ENCODE peak calls at places on chromosomes 16 and 17, in four cellular contexts. X, L, R and J are unnamed samples.

GRCh38 chr17:79777844-79778503 is at the start of gene CBX2:
- DNase-seq in X (peak; percentile 61), L (peak; percentile 87), R (peak; percentile 75), J (peak; percentile 49)

GRCh38 chr16:75319513-75320401 is 68.3 kb upstream of the BCAR1 start:
- DNase-seq in X (no peak), L (no peak), R (peak; percentile 27), J (peak; percentile 97)

GRCh38 chr17:61000911-61001310 is 323.3 kb downstream of the BCAS3 start:
- DNase-seq in X (no peak), L (no peak), R (peak; percentile 2), J (peak; percentile 43)

GRCh38 chr16:10827691-10828341 is 9.2 kb upstream of the TVP23A start:
- DNase-seq in X (peak; percentile 56), L (peak; percentile 80), R (peak; percentile 35), J (peak; percentile 91)

GRCh38 chr17:72560303-72561247 is 439.8 kb downstream of the SOX9 start:
- DNase-seq in X (peak; percentile 69), L (no peak), R (peak; percentile 61), J (peak; percentile 61)

GRCh38 chr17:63657776-63658175 is 35.6 kb downstream of the MAP3K3 start:
- DNase-seq in X (no peak), L (no peak), R (no peak), J (no peak)

GRCh38 chr17:75693500-75694481 is 26.7 kb downstream of the SAP30BP start:
- DNase-seq in X (peak; percentile 97), L (no peak), R (peak; percentile 69), J (peak; percentile 94)

GRCh38 chr16:87611456-87611855 is 9.1 kb downstream of the JPH3 start:
- DNase-seq in X (no peak), L (no peak), R (no peak), J (no peak)

GRCh38 chr16:23514381-23515152 is 4.3 kb upstream of the GGA2 start:
- DNase-seq in X (no peak), L (no peak), R (no peak), J (no peak)

GRCh38 chr16:13402601-13403000 is 501.2 kb downstream of the SHISA9 start:
- DNase-seq in X (no peak), L (no peak), R (no peak), J (no peak)

GRCh38 chr17:1627219-1627986 is 1.2 kb downstream of the SLC43A2 start:
- DNase-seq in X (no peak), L (no peak), R (no peak), J (no peak)

DNA sequence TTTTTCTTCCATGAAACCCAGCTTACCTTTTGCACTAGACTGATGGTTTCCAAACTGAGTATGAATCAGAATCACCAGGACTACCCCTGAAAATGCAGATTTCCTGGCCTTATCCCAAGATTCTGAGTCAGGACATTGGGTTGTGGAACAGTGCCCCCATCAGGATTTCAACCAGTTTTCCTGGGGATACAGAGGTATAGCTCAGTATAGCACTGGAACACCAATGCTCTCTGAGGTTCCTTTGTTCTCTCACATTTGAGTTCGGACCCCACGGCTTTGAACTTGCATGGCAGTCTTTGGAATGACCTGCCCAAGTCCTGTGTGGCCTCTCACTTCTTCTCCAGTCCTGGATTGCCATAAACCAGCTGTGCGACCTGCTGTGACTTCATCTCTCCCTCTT is 12.8 kb upstream of the CCL8 start:
- DNase-seq in X (no peak), L (no peak), R (peak; percentile 41), J (peak; percentile 74)
- H3K4me3 ChIP-seq in X (no peak overlapping the region), L (no peak overlapping the region), R (no peak overlapping the region), J (no peak overlapping the region)

GRCh38 chr16:67647111-67647651 is 2.2 kb downstream of the CARMIL2 start:
- DNase-seq in X (no peak), L (no peak), R (peak; percentile 58), J (no peak)

GRCh38 chr16:67645397-67646121 is 615 bp downstream of the CARMIL2 start:
- DNase-seq in X (no peak), L (no peak), R (no peak), J (no peak)

GRCh38 chr16:67644038-67644437 is 906 bp upstream of the CARMIL2 start:
- DNase-seq in X (no peak), L (no peak), R (no peak), J (no peak)

GRCh38 chr16:67637625-67638024 is 7.3 kb upstream of the CARMIL2 start:
- DNase-seq in X (no peak), L (no peak), R (no peak), J (no peak)

GRCh38 chr16:67641779-67642708 is 2.9 kb upstream of the CARMIL2 start:
- DNase-seq in X (peak; percentile 67), L (no peak), R (peak; percentile 69), J (peak; percentile 33)
- TF ChIP-seq CTCF in X (peak; percentile 18), L (no peak), R (no peak), J (no peak)

GRCh38 chr16:725463-726187 is 618 bp downstream of the CCDC78 start:
- DNase-seq in X (no peak), L (no peak), R (no peak), J (no peak)
- H3K4me3 ChIP-seq in X (no peak overlapping the region), L (no peak overlapping the region), R (no peak overlapping the region), J (no peak overlapping the region)

GRCh38 chr17:50681260-50682200 is 26.2 kb downstream of the ANKRD40 start:
- DNase-seq in X (peak; percentile 58), L (no peak), R (peak; percentile 81), J (peak; percentile 75)
- TF ChIP-seq CTCF in X (peak; percentile 77), L (peak; percentile 64), R (peak; percentile 78), J (peak; percentile 69)

DNA sequence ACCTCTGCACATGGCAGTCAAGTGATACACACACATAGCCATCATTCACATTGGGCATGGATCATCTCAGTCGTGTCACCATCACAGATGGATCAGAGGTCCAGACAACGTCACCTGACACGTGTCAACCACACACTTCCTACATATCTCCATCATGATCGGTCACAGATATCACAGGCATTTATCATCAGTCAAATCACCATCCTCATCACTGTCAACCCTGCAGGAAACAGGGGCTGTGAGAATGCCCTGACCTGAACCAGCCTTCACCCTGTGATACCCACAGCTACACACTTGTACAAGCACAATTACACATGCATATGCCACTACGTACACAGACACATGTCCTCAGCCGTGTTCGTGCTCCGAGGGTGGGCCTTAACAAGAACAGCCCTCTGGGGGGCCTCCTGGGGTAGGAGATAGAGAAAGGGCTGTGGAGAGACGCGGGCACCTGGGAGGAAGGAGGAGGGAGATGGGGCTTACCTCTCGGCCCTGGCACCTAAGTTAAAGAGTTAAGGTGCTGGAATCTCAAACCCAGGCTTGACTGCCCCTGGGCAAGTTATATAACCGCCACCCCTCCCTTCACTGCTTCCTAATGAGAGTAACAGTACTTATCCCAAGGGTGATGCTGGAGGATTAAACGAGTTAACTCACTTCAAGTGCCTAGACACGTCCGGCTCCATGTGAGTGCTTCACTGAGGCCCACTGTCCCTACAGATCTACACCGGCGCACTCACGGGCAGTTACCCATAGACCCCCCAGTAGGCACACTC is 1.1 kb downstream of the SLC12A4 start:
- DNase-seq in X (no peak), L (no peak), R (peak; percentile 52), J (no peak)
- H3K4me3 ChIP-seq in X (peak overlapping the region; percentile 67), L (peak overlapping the region; percentile 68), R (peak overlapping the region; percentile 82), J (peak overlapping the region; percentile 92)